ENCODE peak calls at places on chromosomes 6 and 20, in four cellular contexts. One of them, this sample, is unnamed.

GRCh38 chr6:84771732-84772131 is 7.3 kb upstream of the TBX18 start:
- DNase-seq in heart right ventricle: no peak
- DNase-seq in WTC11: no peak
- DNase-seq in fibroblast of the aortic adventitia: peak
- DNase-seq in this sample: no peak

GRCh38 chr6:85498596-85499258 is 48.8 kb downstream of the NT5E start:
- DNase-seq in heart right ventricle: no peak
- DNase-seq in WTC11: no peak
- DNase-seq in fibroblast of the aortic adventitia: peak
- DNase-seq in this sample: peak

GRCh38 chr6:22363966-22364296 is 67.1 kb upstream of the PRL start:
- DNase-seq in heart right ventricle: no peak
- DNase-seq in WTC11: no peak
- DNase-seq in fibroblast of the aortic adventitia: no peak
- DNase-seq in this sample: no peak

GRCh38 chr6:127879685-127880084 is 21.2 kb downstream of the THEMIS start:
- DNase-seq in heart right ventricle: peak
- DNase-seq in WTC11: peak
- DNase-seq in fibroblast of the aortic adventitia: peak
- DNase-seq in this sample: no peak

GRCh38 chr6:196543-196942 is 95.7 kb upstream of the DUSP22 start:
- DNase-seq in heart right ventricle: no peak
- DNase-seq in WTC11: no peak
- DNase-seq in fibroblast of the aortic adventitia: no peak
- DNase-seq in this sample: no peak

GRCh38 chr6:16296061-16296670 is 57.8 kb downstream of the GMPR start:
- DNase-seq in heart right ventricle: no peak
- DNase-seq in WTC11: no peak
- DNase-seq in fibroblast of the aortic adventitia: no peak
- DNase-seq in this sample: no peak

GRCh38 chr6:21423106-21423854 is 170.3 kb upstream of the SOX4 start:
- DNase-seq in heart right ventricle: no peak
- DNase-seq in WTC11: peak
- DNase-seq in fibroblast of the aortic adventitia: no peak
- DNase-seq in this sample: no peak

GRCh38 chr20:52494244-52494643 is 302.7 kb upstream of the ZFP64 start:
- DNase-seq in heart right ventricle: no peak
- DNase-seq in WTC11: no peak
- DNase-seq in fibroblast of the aortic adventitia: peak
- DNase-seq in this sample: no peak

GRCh38 chr6:165571068-165571682 is 91.9 kb downstream of the PDE10A start:
- DNase-seq in heart right ventricle: no peak
- DNase-seq in WTC11: no peak
- DNase-seq in fibroblast of the aortic adventitia: peak
- DNase-seq in this sample: no peak

GRCh38 chr6:137121401-137121997 is 51.9 kb downstream of the IL22RA2 start:
- DNase-seq in heart right ventricle: no peak
- DNase-seq in WTC11: no peak
- DNase-seq in fibroblast of the aortic adventitia: no peak
- DNase-seq in this sample: no peak

GRCh38 chr6:27761391-27761790 is 150.8 kb downstream of the OR2B2 start:
- DNase-seq in heart right ventricle: no peak
- DNase-seq in WTC11: no peak
- DNase-seq in fibroblast of the aortic adventitia: peak
- DNase-seq in this sample: no peak

GRCh38 chr20:34570859-34571306 is 12.4 kb downstream of the MAP1LC3A start:
- DNase-seq in heart right ventricle: no peak
- DNase-seq in WTC11: no peak
- DNase-seq in fibroblast of the aortic adventitia: peak
- DNase-seq in this sample: peak

GRCh38 chr6:42045538-42046460 is 4.5 kb upstream of the TAF8 start:
- DNase-seq in heart right ventricle: peak
- DNase-seq in WTC11: peak
- DNase-seq in fibroblast of the aortic adventitia: peak
- DNase-seq in this sample: peak

GRCh38 chr20:47303736-47304135 is 52.8 kb downstream of the ZMYND8 start:
- DNase-seq in heart right ventricle: no peak
- DNase-seq in WTC11: peak
- DNase-seq in fibroblast of the aortic adventitia: no peak
- DNase-seq in this sample: no peak

GRCh38 chr6:3231213-3232016 is 4.0 kb upstream of the TUBB2B start:
- DNase-seq in heart right ventricle: no peak
- DNase-seq in WTC11: peak
- DNase-seq in fibroblast of the aortic adventitia: peak
- DNase-seq in this sample: no peak

GRCh38 chr6:135866445-135867143 is 15.1 kb downstream of the PDE7B start:
- DNase-seq in heart right ventricle: no peak
- DNase-seq in WTC11: no peak
- DNase-seq in fibroblast of the aortic adventitia: no peak
- DNase-seq in this sample: no peak